ENCODE peak calls at places on chromosomes 3 and 15, in seven cellular contexts. X is pons; Q is AG10803; Y is NCI-H1436; C is activated naive CD4-positive, alpha-beta T cell treated with anti-CD3 and anti-CD28 coated beads, Interleukin-2, amount 10 ng/mL, durations not matched to agents 7 days and 5 days; D is cardiac muscle cell; F is fibroblast of the conjunctiva. L is an unnamed sample.

GRCh38 chr3:87082806-87083440 is 92.0 kb upstream of the VGLL3 start:
- DNase-seq in D (peak), X (peak), Y (peak), Q (peak), F (peak), C (no peak), L (no peak)

GRCh38 chr3:120743556-120744195 is 1.1 kb downstream of the GTF2E1 start:
- DNase-seq in Q (peak), F (no peak), D (peak), Y (no peak), C (no peak), X (no peak), L (no peak)

GRCh38 chr3:187104956-187105355 is 34.3 kb downstream of the RPL39L start:
- DNase-seq in Q (peak), Y (no peak), C (no peak), X (no peak), D (peak), F (no peak), L (no peak)

GRCh38 chr3:191792580-191792979 is 331.6 kb downstream of the PYDC2 start:
- DNase-seq in Q (no peak), D (no peak), F (no peak), C (no peak), X (no peak), Y (no peak), L (no peak)

GRCh38 chr3:64399205-64399800 is 174.0 kb upstream of the PRICKLE2 start:
- DNase-seq in F (peak), Y (no peak), Q (peak), D (peak), C (peak), X (peak), L (no peak)

GRCh38 chr15:100831466-100831865 is 48.2 kb upstream of the ALDH1A3 start:
- DNase-seq in Y (no peak), D (no peak), C (no peak), X (no peak), F (no peak), Q (no peak), L (no peak)

GRCh38 chr3:129829640-129830039 is 63.9 kb downstream of the TMCC1 start:
- DNase-seq in F (peak), Y (peak), D (peak), X (peak), Q (peak), C (peak), L (peak)

GRCh38 chr3:10600159-10601125 is 95.1 kb upstream of the ATP2B2 start:
- DNase-seq in X (peak), D (no peak), Q (no peak), F (no peak), Y (no peak), C (no peak), L (no peak)

GRCh38 chr3:159872374-159873109 is 116.1 kb upstream of the IL12A start:
- DNase-seq in X (no peak), C (no peak), Y (no peak), Q (peak), D (peak), F (peak), L (peak)

GRCh38 chr3:106004137-106004600 is 135.4 kb upstream of the CBLB start:
- DNase-seq in F (peak), Y (no peak), D (peak), C (no peak), Q (peak), X (no peak), L (no peak)

GRCh38 chr3:147846854-147847453 is 437.8 kb downstream of the ZIC1 start:
- DNase-seq in F (no peak), D (no peak), X (no peak), Q (no peak), C (no peak), Y (no peak), L (no peak)

GRCh38 chr3:138945646-138946553 is 1.0 kb downstream of the FOXL2 start:
- DNase-seq in F (no peak), X (no peak), D (no peak), Y (no peak), Q (peak), C (peak), L (no peak)

GRCh38 chr3:42264399-42265058 is 1.5 kb downstream of the CCK start:
- DNase-seq in F (no peak), C (peak), Q (peak), X (no peak), D (peak), Y (no peak), L (peak)

GRCh38 chr3:43522702-43523362 is 99.0 kb downstream of the ANO10 start:
- DNase-seq in C (no peak), X (no peak), Q (no peak), D (peak), Y (no peak), F (no peak), L (no peak)

GRCh38 chr3:10602769-10603768 is 97.7 kb upstream of the ATP2B2 start:
- DNase-seq in Y (peak), C (peak), F (no peak), X (no peak), Q (no peak), D (no peak), L (no peak)

GRCh38 chr3:31196881-31197364 is 302.5 kb upstream of the GADL1 start:
- DNase-seq in F (peak), Q (peak), C (no peak), D (peak), X (no peak), Y (no peak), L (no peak)

GRCh38 chr3:39106281-39107055 is 959 bp downstream of the GORASP1 start:
- DNase-seq in C (no peak), Y (no peak), D (peak), Q (peak), X (no peak), F (no peak), L (no peak)

GRCh38 chr3:150751781-150752263 is 11.1 kb downstream of the SIAH2 start:
- DNase-seq in Q (no peak), C (no peak), X (no peak), F (no peak), Y (no peak), D (no peak), L (no peak)

GRCh38 chr3:76129441-76129840 is 344.1 kb upstream of the ZNF717 start:
- DNase-seq in C (no peak), Q (no peak), Y (no peak), X (no peak), F (no peak), D (no peak), L (no peak)